ENCODE peak calls at places on chromosomes 5 and 9, in seven cellular contexts. One of them, this sample, is unnamed.

GRCh38 chr9:98860871-98861293 is 53.4 kb downstream of the GALNT12 start:
- DNase-seq in nephron progenitor cell: no peak
- DNase-seq in coronary artery: peak
- DNase-seq in H9: no peak
- DNase-seq in GM23338: peak
- DNase-seq in occipital lobe: peak
- DNase-seq in NCI-H1436: no peak
- DNase-seq in this sample: no peak

GRCh38 chr5:74538206-74538661 is 102.3 kb downstream of the ENC1 start:
- DNase-seq in nephron progenitor cell: no peak
- DNase-seq in coronary artery: peak
- DNase-seq in H9: no peak
- DNase-seq in GM23338: no peak
- DNase-seq in occipital lobe: no peak
- DNase-seq in NCI-H1436: no peak
- DNase-seq in this sample: no peak

GRCh38 chr5:104429911-104430310 is 867.3 kb upstream of the NUDT12 start:
- DNase-seq in nephron progenitor cell: no peak
- DNase-seq in coronary artery: no peak
- DNase-seq in H9: no peak
- DNase-seq in GM23338: no peak
- DNase-seq in occipital lobe: no peak
- DNase-seq in NCI-H1436: no peak
- DNase-seq in this sample: no peak

GRCh38 chr5:14464661-14465060 is 116.9 kb upstream of the OTULINL start:
- DNase-seq in nephron progenitor cell: no peak
- DNase-seq in coronary artery: no peak
- DNase-seq in H9: no peak
- DNase-seq in GM23338: no peak
- DNase-seq in occipital lobe: no peak
- DNase-seq in NCI-H1436: peak
- DNase-seq in this sample: peak

GRCh38 chr5:142969624-142970439 is 199.7 kb downstream of the ARHGAP26 start:
- DNase-seq in nephron progenitor cell: no peak
- DNase-seq in coronary artery: no peak
- DNase-seq in H9: no peak
- DNase-seq in GM23338: no peak
- DNase-seq in occipital lobe: no peak
- DNase-seq in NCI-H1436: no peak
- DNase-seq in this sample: no peak

GRCh38 chr9:125332527-125332926 is 70.9 kb downstream of the GAPVD1 start:
- DNase-seq in nephron progenitor cell: no peak
- DNase-seq in coronary artery: no peak
- DNase-seq in H9: no peak
- DNase-seq in GM23338: no peak
- DNase-seq in occipital lobe: no peak
- DNase-seq in NCI-H1436: no peak
- DNase-seq in this sample: no peak

GRCh38 chr9:77957652-77958051 is 74.0 kb downstream of the GNAQ start:
- DNase-seq in nephron progenitor cell: no peak
- DNase-seq in coronary artery: no peak
- DNase-seq in H9: no peak
- DNase-seq in GM23338: no peak
- DNase-seq in occipital lobe: no peak
- DNase-seq in NCI-H1436: no peak
- DNase-seq in this sample: peak

GRCh38 chr9:137493163-137494103 is 34.3 kb upstream of the NSMF start:
- DNase-seq in nephron progenitor cell: no peak
- DNase-seq in coronary artery: no peak
- DNase-seq in H9: no peak
- DNase-seq in GM23338: no peak
- DNase-seq in occipital lobe: no peak
- DNase-seq in NCI-H1436: no peak
- DNase-seq in this sample: no peak

GRCh38 chr5:52989025-52989780 is at the start of gene ITGA2:
- DNase-seq in nephron progenitor cell: peak
- DNase-seq in coronary artery: no peak
- DNase-seq in H9: peak
- DNase-seq in GM23338: peak
- DNase-seq in occipital lobe: no peak
- DNase-seq in NCI-H1436: no peak
- DNase-seq in this sample: peak

GRCh38 chr5:72314571-72315172 is 5.4 kb downstream of the MRPS27 start:
- DNase-seq in nephron progenitor cell: no peak
- DNase-seq in coronary artery: no peak
- DNase-seq in H9: no peak
- DNase-seq in GM23338: peak
- DNase-seq in occipital lobe: no peak
- DNase-seq in NCI-H1436: no peak
- DNase-seq in this sample: no peak

GRCh38 chr9:80157128-80157527 is 585.4 kb downstream of the TLE4 start:
- DNase-seq in nephron progenitor cell: no peak
- DNase-seq in coronary artery: no peak
- DNase-seq in H9: no peak
- DNase-seq in GM23338: no peak
- DNase-seq in occipital lobe: no peak
- DNase-seq in NCI-H1436: no peak
- DNase-seq in this sample: no peak

GRCh38 chr9:124502711-124503702 is 4.2 kb downstream of the NR5A1 start:
- DNase-seq in nephron progenitor cell: no peak
- DNase-seq in coronary artery: no peak
- DNase-seq in H9: peak
- DNase-seq in GM23338: peak
- DNase-seq in occipital lobe: no peak
- DNase-seq in NCI-H1436: no peak
- DNase-seq in this sample: no peak

GRCh38 chr5:139468421-139468931 is 2.3 kb upstream of the SMIM33 start:
- DNase-seq in nephron progenitor cell: no peak
- DNase-seq in coronary artery: no peak
- DNase-seq in H9: peak
- DNase-seq in GM23338: peak
- DNase-seq in occipital lobe: no peak
- DNase-seq in NCI-H1436: no peak
- DNase-seq in this sample: no peak

GRCh38 chr9:137273616-137274320 is 3.8 kb upstream of the TOR4A start:
- DNase-seq in nephron progenitor cell: no peak
- DNase-seq in coronary artery: no peak
- DNase-seq in H9: peak
- DNase-seq in GM23338: no peak
- DNase-seq in occipital lobe: no peak
- DNase-seq in NCI-H1436: no peak
- DNase-seq in this sample: peak

GRCh38 chr5:33781286-33781685 is 110.5 kb downstream of the ADAMTS12 start:
- DNase-seq in nephron progenitor cell: no peak
- DNase-seq in coronary artery: no peak
- DNase-seq in H9: no peak
- DNase-seq in GM23338: no peak
- DNase-seq in occipital lobe: no peak
- DNase-seq in NCI-H1436: no peak
- DNase-seq in this sample: no peak

GRCh38 chr5:18745988-18746615 is 1111.8 kb downstream of the TAF11L14 start:
- DNase-seq in nephron progenitor cell: no peak
- DNase-seq in coronary artery: no peak
- DNase-seq in H9: no peak
- DNase-seq in GM23338: no peak
- DNase-seq in occipital lobe: no peak
- DNase-seq in NCI-H1436: peak
- DNase-seq in this sample: peak

GRCh38 chr5:2889946-2890475 is 138.5 kb upstream of the IRX2 start:
- DNase-seq in nephron progenitor cell: no peak
- DNase-seq in coronary artery: peak
- DNase-seq in H9: peak
- DNase-seq in GM23338: no peak
- DNase-seq in occipital lobe: no peak
- DNase-seq in NCI-H1436: no peak
- DNase-seq in this sample: no peak

GRCh38 chr5:174837919-174838902 is 113.8 kb downstream of the MSX2 start:
- DNase-seq in nephron progenitor cell: no peak
- DNase-seq in coronary artery: no peak
- DNase-seq in H9: peak
- DNase-seq in GM23338: peak
- DNase-seq in occipital lobe: no peak
- DNase-seq in NCI-H1436: no peak
- DNase-seq in this sample: no peak

This sample was measured in NCI-H510A treated with DMSO at 0.1 percent for 48 hours.